ENCODE peak calls at places on chromosomes 5 and 9, in five cellular contexts. One of them, this sample, is unnamed.

GRCh38 chr9:73441890-73442818 is 290.5 kb downstream of the ANXA1 start:
- DNase-seq in AG04450: no peak
- DNase-seq in lung: no peak
- DNase-seq in adrenal gland: no peak
- DNase-seq in type B pancreatic cell: no peak
- DNase-seq in this sample: no peak

GRCh38 chr9:136110082-136111061 is 8.3 kb downstream of the TMEM250 start:
- DNase-seq in lung: no peak
- DNase-seq in adrenal gland: no peak
- DNase-seq in AG04450: no peak
- DNase-seq in type B pancreatic cell: no peak
- DNase-seq in this sample: no peak

GRCh38 chr9:133739408-133740280 is 1.5 kb upstream of the SARDH start:
- DNase-seq in adrenal gland: no peak
- DNase-seq in type B pancreatic cell: peak
- DNase-seq in AG04450: no peak
- DNase-seq in lung: no peak
- DNase-seq in this sample: no peak

GRCh38 chr5:178544166-178544834 is 45.9 kb downstream of the COL23A1 start:
- DNase-seq in AG04450: no peak
- DNase-seq in adrenal gland: no peak
- DNase-seq in type B pancreatic cell: no peak
- DNase-seq in lung: no peak
- DNase-seq in this sample: no peak

GRCh38 chr9:84374516-84374915 is 34.0 kb upstream of the SLC28A3 start:
- DNase-seq in AG04450: no peak
- DNase-seq in adrenal gland: no peak
- DNase-seq in type B pancreatic cell: no peak
- DNase-seq in lung: no peak
- DNase-seq in this sample: no peak

GRCh38 chr5:98314262-98314661 is 459.2 kb upstream of the RGMB start:
- DNase-seq in type B pancreatic cell: no peak
- DNase-seq in AG04450: no peak
- DNase-seq in lung: no peak
- DNase-seq in adrenal gland: no peak
- DNase-seq in this sample: no peak

GRCh38 chr9:121888438-121888775 is 204.7 kb downstream of the TTLL11 start:
- DNase-seq in type B pancreatic cell: no peak
- DNase-seq in adrenal gland: peak
- DNase-seq in lung: no peak
- DNase-seq in AG04450: no peak
- DNase-seq in this sample: no peak

GRCh38 chr5:154940772-154941620 is at the start of gene MRPL22:
- DNase-seq in AG04450: peak
- DNase-seq in adrenal gland: peak
- DNase-seq in lung: peak
- DNase-seq in type B pancreatic cell: peak
- DNase-seq in this sample: peak

GRCh38 chr5:91177639-91178038 is 205.5 kb downstream of the ARRDC3 start:
- DNase-seq in AG04450: no peak
- DNase-seq in type B pancreatic cell: no peak
- DNase-seq in adrenal gland: no peak
- DNase-seq in lung: no peak
- DNase-seq in this sample: no peak

GRCh38 chr5:72292411-72292810 is 27.6 kb downstream of the MRPS27 start:
- DNase-seq in AG04450: no peak
- DNase-seq in adrenal gland: no peak
- DNase-seq in type B pancreatic cell: no peak
- DNase-seq in lung: no peak
- DNase-seq in this sample: no peak

GRCh38 chr5:6043491-6044310 is 334.6 kb downstream of the MED10 start:
- DNase-seq in lung: no peak
- DNase-seq in type B pancreatic cell: no peak
- DNase-seq in AG04450: no peak
- DNase-seq in adrenal gland: no peak
- DNase-seq in this sample: no peak

GRCh38 chr5:6448622-6449464 is at the start of gene UBE2QL1:
- DNase-seq in lung: no peak
- DNase-seq in type B pancreatic cell: no peak
- DNase-seq in adrenal gland: no peak
- DNase-seq in AG04450: no peak
- DNase-seq in this sample: no peak

GRCh38 chr5:62328772-62329491 is 22.9 kb downstream of the KIF2A start:
- DNase-seq in adrenal gland: no peak
- DNase-seq in lung: no peak
- DNase-seq in type B pancreatic cell: no peak
- DNase-seq in AG04450: no peak
- DNase-seq in this sample: no peak

GRCh38 chr5:146490089-146490843 is 25.7 kb downstream of the GPR151 start:
- DNase-seq in type B pancreatic cell: no peak
- DNase-seq in AG04450: no peak
- DNase-seq in adrenal gland: no peak
- DNase-seq in lung: no peak
- DNase-seq in this sample: no peak

GRCh38 chr9:124290053-124290581 is 32.4 kb downstream of the NEK6 start:
- DNase-seq in type B pancreatic cell: no peak
- DNase-seq in adrenal gland: no peak
- DNase-seq in lung: no peak
- DNase-seq in AG04450: no peak
- DNase-seq in this sample: no peak

GRCh38 chr5:154365823-154366222 is 80.0 kb upstream of the SAP30L start:
- DNase-seq in lung: no peak
- DNase-seq in AG04450: no peak
- DNase-seq in type B pancreatic cell: no peak
- DNase-seq in adrenal gland: no peak
- DNase-seq in this sample: no peak

GRCh38 chr5:177096162-177097015 is 9.7 kb downstream of the FGFR4 start:
- DNase-seq in type B pancreatic cell: no peak
- DNase-seq in lung: no peak
- DNase-seq in adrenal gland: no peak
- DNase-seq in AG04450: no peak
- DNase-seq in this sample: no peak

GRCh38 chr9:517993-518392 is 303.3 kb downstream of the DOCK8 start:
- DNase-seq in lung: no peak
- DNase-seq in adrenal gland: no peak
- DNase-seq in type B pancreatic cell: no peak
- DNase-seq in AG04450: no peak
- DNase-seq in this sample: no peak

GRCh38 chr9:127935765-127936221 is 1.9 kb downstream of the DPM2 start:
- DNase-seq in lung: no peak
- DNase-seq in adrenal gland: no peak
- DNase-seq in type B pancreatic cell: no peak
- DNase-seq in AG04450: no peak
- DNase-seq in this sample: no peak

GRCh38 chr5:149679876-149680809 is 50.0 kb upstream of the PPARGC1B start:
- DNase-seq in AG04450: no peak
- DNase-seq in adrenal gland: no peak
- DNase-seq in lung: no peak
- DNase-seq in type B pancreatic cell: no peak
- DNase-seq in this sample: no peak

GRCh38 chr5:78627766-78628165 is 20.8 kb downstream of the LHFPL2 start:
- DNase-seq in type B pancreatic cell: peak
- DNase-seq in AG04450: no peak
- DNase-seq in lung: no peak
- DNase-seq in adrenal gland: no peak
- DNase-seq in this sample: no peak

GRCh38 chr5:78628260-78629024 is 20.1 kb downstream of the LHFPL2 start:
- DNase-seq in type B pancreatic cell: no peak
- DNase-seq in AG04450: no peak
- DNase-seq in lung: no peak
- DNase-seq in adrenal gland: no peak
- DNase-seq in this sample: no peak

GRCh38 chr5:78624992-78625391 is 23.6 kb downstream of the LHFPL2 start:
- DNase-seq in adrenal gland: no peak
- DNase-seq in lung: no peak
- DNase-seq in AG04450: no peak
- DNase-seq in type B pancreatic cell: no peak
- DNase-seq in this sample: no peak

GRCh38 chr5:78626009-78626571 is 22.5 kb downstream of the LHFPL2 start:
- DNase-seq in adrenal gland: no peak
- DNase-seq in type B pancreatic cell: no peak
- DNase-seq in AG04450: no peak
- DNase-seq in lung: no peak
- DNase-seq in this sample: no peak

DNA sequence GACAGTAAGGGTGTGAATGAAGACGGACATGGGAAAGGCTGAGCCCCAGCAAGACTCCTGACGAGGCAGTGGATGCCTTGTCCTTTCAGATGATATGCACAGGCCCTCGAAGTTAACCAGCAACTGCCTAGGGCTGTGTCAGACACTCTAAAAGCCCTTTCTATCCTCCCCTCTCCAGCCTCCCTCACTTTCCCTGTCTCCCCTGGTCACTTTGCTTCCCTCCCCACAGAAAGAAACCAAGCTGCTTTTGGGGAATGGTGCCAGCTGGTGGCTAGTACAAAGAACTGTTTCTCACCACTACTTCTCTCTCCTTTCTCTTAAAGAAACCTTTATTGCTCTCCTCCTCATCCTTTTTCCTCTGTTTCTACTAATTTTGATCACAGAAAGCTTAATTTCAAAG is 21.4 kb downstream of the LHFPL2 start:
- DNase-seq in adrenal gland: peak
- DNase-seq in type B pancreatic cell: peak
- DNase-seq in lung: no peak
- DNase-seq in AG04450: no peak
- DNase-seq in this sample: no peak
- TF ChIP-seq CTCF in adrenal gland: peak
- TF ChIP-seq CTCF in type B pancreatic cell: peak
- TF ChIP-seq CTCF in lung: peak
- TF ChIP-seq CTCF in AG04450: peak
- TF ChIP-seq CTCF in this sample: peak

GRCh38 chr5:151313357-151313756 is 9.8 kb upstream of the SLC36A3 start:
- DNase-seq in type B pancreatic cell: no peak
- DNase-seq in lung: no peak
- DNase-seq in AG04450: no peak
- DNase-seq in adrenal gland: no peak
- DNase-seq in this sample: no peak

GRCh38 chr5:151320481-151320880 is 16.9 kb upstream of the SLC36A3 start:
- DNase-seq in adrenal gland: no peak
- DNase-seq in type B pancreatic cell: no peak
- DNase-seq in AG04450: no peak
- DNase-seq in lung: no peak
- DNase-seq in this sample: no peak

GRCh38 chr5:151315998-151316597 is 12.5 kb upstream of the SLC36A3 start:
- DNase-seq in adrenal gland: peak
- DNase-seq in AG04450: peak
- DNase-seq in lung: peak
- DNase-seq in type B pancreatic cell: peak
- DNase-seq in this sample: no peak

GRCh38 chr5:151319334-151319733 is 15.8 kb upstream of the SLC36A3 start:
- DNase-seq in adrenal gland: peak
- DNase-seq in AG04450: no peak
- DNase-seq in lung: no peak
- DNase-seq in type B pancreatic cell: no peak
- DNase-seq in this sample: no peak
- TF ChIP-seq CTCF in adrenal gland: no peak
- TF ChIP-seq CTCF in AG04450: peak
- TF ChIP-seq CTCF in lung: no peak
- TF ChIP-seq CTCF in type B pancreatic cell: peak
- TF ChIP-seq CTCF in this sample: peak

GRCh38 chr5:3596261-3596825 is 711 bp downstream of the IRX1 start:
- DNase-seq in adrenal gland: no peak
- DNase-seq in lung: no peak
- DNase-seq in type B pancreatic cell: no peak
- DNase-seq in AG04450: no peak
- DNase-seq in this sample: no peak

GRCh38 chr5:3595102-3595961 is at the start of gene IRX1:
- DNase-seq in type B pancreatic cell: no peak
- DNase-seq in lung: peak
- DNase-seq in AG04450: no peak
- DNase-seq in adrenal gland: no peak
- DNase-seq in this sample: no peak

GRCh38 chr5:3593771-3594513 is 1.7 kb upstream of the IRX1 start:
- DNase-seq in AG04450: no peak
- DNase-seq in type B pancreatic cell: no peak
- DNase-seq in lung: no peak
- DNase-seq in adrenal gland: no peak
- DNase-seq in this sample: no peak

GRCh38 chr5:3592298-3592697 is 3.3 kb upstream of the IRX1 start:
- DNase-seq in type B pancreatic cell: no peak
- DNase-seq in adrenal gland: no peak
- DNase-seq in AG04450: no peak
- DNase-seq in lung: no peak
- DNase-seq in this sample: no peak

GRCh38 chr5:3594514-3595101 is 1.0 kb upstream of the IRX1 start:
- DNase-seq in lung: peak
- DNase-seq in adrenal gland: no peak
- DNase-seq in AG04450: no peak
- DNase-seq in type B pancreatic cell: no peak
- DNase-seq in this sample: no peak
- TF ChIP-seq CTCF in lung: no peak
- TF ChIP-seq CTCF in adrenal gland: no peak
- TF ChIP-seq CTCF in AG04450: no peak
- TF ChIP-seq CTCF in type B pancreatic cell: peak
- TF ChIP-seq CTCF in this sample: peak

GRCh38 chr9:105636331-105636730 is 25.9 kb upstream of the TAL2 start:
- DNase-seq in AG04450: no peak
- DNase-seq in lung: no peak
- DNase-seq in type B pancreatic cell: no peak
- DNase-seq in adrenal gland: no peak
- DNase-seq in this sample: no peak

GRCh38 chr9:105639936-105640335 is 22.3 kb upstream of the TAL2 start:
- DNase-seq in lung: no peak
- DNase-seq in AG04450: no peak
- DNase-seq in type B pancreatic cell: no peak
- DNase-seq in adrenal gland: no peak
- DNase-seq in this sample: no peak

GRCh38 chr9:105633373-105633772 is 28.9 kb upstream of the TAL2 start:
- DNase-seq in AG04450: no peak
- DNase-seq in lung: no peak
- DNase-seq in adrenal gland: no peak
- DNase-seq in type B pancreatic cell: no peak
- DNase-seq in this sample: no peak

GRCh38 chr9:105632807-105633206 is 29.4 kb upstream of the TAL2 start:
- DNase-seq in type B pancreatic cell: no peak
- DNase-seq in adrenal gland: no peak
- DNase-seq in lung: no peak
- DNase-seq in AG04450: no peak
- DNase-seq in this sample: no peak

GRCh38 chr9:105637787-105638395 is 24.4 kb upstream of the TAL2 start:
- DNase-seq in AG04450: no peak
- DNase-seq in adrenal gland: no peak
- DNase-seq in lung: no peak
- DNase-seq in type B pancreatic cell: no peak
- DNase-seq in this sample: no peak
- TF ChIP-seq CTCF in AG04450: peak
- TF ChIP-seq CTCF in adrenal gland: peak
- TF ChIP-seq CTCF in lung: no peak
- TF ChIP-seq CTCF in type B pancreatic cell: peak
- TF ChIP-seq CTCF in this sample: peak

This sample was measured in chondrocyte.